ENCODE peak calls at places on chromosomes 4 and X, in ten cellular contexts. P is activated CD4-positive, CD25-positive, alpha-beta regulatory T cell; Z is memory B cell; Y is stimulated activated CD8-positive, alpha-beta memory T cell treated with anti-CD3 and anti-CD28 coated beads, Interleukin-4, amount 100 ng/mL, for 48 hours; F is colonic mucosa; E is progenitor cell of endocrine pancreas; L is left ventricle myocardium superior; A is NCI-H524; B is Peyer's patch; G is KBM-7. I is an unnamed sample.

GRCh38 chrX:148271263-148271662 is 229.2 kb upstream of the AFF2 start:
- DNase-seq in A (no peak), Z (no peak), B (no peak), Y (no peak), G (no peak), E (no peak), F (no peak), P (no peak), L (no peak), I (no peak)

GRCh38 chr4:134375775-134376174 is 174.2 kb upstream of the PABPC4L start:
- DNase-seq in Y (no peak), G (no peak), Z (no peak), A (no peak), P (no peak), F (no peak), L (no peak), B (no peak), E (no peak), I (no peak)

GRCh38 chrX:109632906-109633504 is 8.0 kb upstream of the KCNE5 start:
- DNase-seq in A (peak; percentile 45), Y (no peak), L (no peak), P (no peak), G (peak; percentile 46), E (peak; percentile 18), Z (no peak), F (no peak), B (no peak), I (peak; percentile 16)

GRCh38 chr4:152357206-152357605 is 178.7 kb downstream of the FBXW7 start:
- DNase-seq in B (peak; percentile 50), Z (no peak), A (no peak), P (no peak), Y (no peak), L (peak; percentile 27), F (no peak), E (no peak), G (no peak), I (no peak)

GRCh38 chr4:132230025-132230424 is 919.1 kb upstream of the PCDH10 start:
- DNase-seq in Y (no peak), Z (no peak), P (no peak), F (no peak), E (no peak), L (no peak), A (no peak), B (no peak), G (no peak), I (no peak)

GRCh38 chrX:9597361-9598035 is 132.6 kb downstream of the TBL1X start:
- DNase-seq in P (no peak), B (no peak), E (no peak), G (no peak), Y (no peak), F (no peak), Z (no peak), L (no peak), A (no peak), I (no peak)

GRCh38 chr4:20017439-20017838 is 234.3 kb upstream of the SLIT2 start:
- DNase-seq in E (no peak), L (no peak), G (no peak), B (no peak), A (no peak), Y (no peak), F (no peak), Z (no peak), P (no peak), I (no peak)

GRCh38 chr4:98516042-98516440 is 142.4 kb downstream of the TSPAN5 start:
- DNase-seq in P (no peak), B (no peak), F (no peak), G (no peak), Y (no peak), Z (no peak), L (no peak), E (no peak), A (no peak), I (no peak)

GRCh38 chr4:98851806-98852205 is 77.1 kb downstream of the EIF4E start:
- DNase-seq in E (no peak), P (no peak), Y (no peak), L (no peak), Z (no peak), G (no peak), B (no peak), F (no peak), A (no peak), I (no peak)

I was measured in NT2/D1.